ENCODE peak calls at places on chromosomes 12 and 14, in five cellular contexts. L, W, F, M and Z are unnamed samples.
A peak's percentile ranks its signal among the peaks of the same experiment; 100 is the strongest.

GRCh38 chr12:131386781-131387180 is 324.1 kb upstream of the SFSWAP start:
- DNase-seq in L (no peak), W (no peak), F (no peak), M (no peak), Z (no peak)

GRCh38 chr12:52495385-52495784 is 2.3 kb upstream of the KRT6A start:
- DNase-seq in L (peak; percentile 51), W (no peak), F (no peak), M (no peak), Z (no peak)

GRCh38 chr14:104461676-104462443 is 117.7 kb upstream of the C14orf180 start:
- DNase-seq in L (peak; percentile 41), W (no peak), F (no peak), M (no peak), Z (no peak)

GRCh38 chr12:51392556-51393237 is 1.5 kb upstream of the GALNT6 start:
- DNase-seq in L (no peak), W (peak; percentile 38), F (no peak), M (no peak), Z (no peak)

GRCh38 chr12:104276192-104277131 is 27.1 kb upstream of the EID3 start:
- DNase-seq in L (peak; percentile 69), W (no peak), F (no peak), M (no peak), Z (no peak)

GRCh38 chr12:18430425-18431048 is 169.2 kb downstream of the PIK3C2G start:
- DNase-seq in L (no peak), W (no peak), F (peak; percentile 68), M (peak; percentile 71), Z (no peak)

GRCh38 chr12:24054411-24054810 is 104.9 kb upstream of the SOX5 start:
- DNase-seq in L (no peak), W (no peak), F (no peak), M (no peak), Z (no peak)

GRCh38 chr14:33062881-33063280 is 124.2 kb downstream of the NPAS3 start:
- DNase-seq in L (no peak), W (no peak), F (no peak), M (no peak), Z (no peak)

GRCh38 chr14:100065161-100065871 is at the start of gene EVL:
- DNase-seq in L (peak; percentile 87), W (peak; percentile 90), F (peak; percentile 37), M (no peak), Z (no peak)

GRCh38 chr12:85804663-85805062 is 31.5 kb downstream of the RASSF9 start:
- DNase-seq in L (no peak), W (no peak), F (no peak), M (no peak), Z (no peak)

GRCh38 chr12:50986961-50987737 is 34.8 kb downstream of the HIGD1C start:
- DNase-seq in L (no peak), W (peak; percentile 26), F (peak; percentile 64), M (peak; percentile 72), Z (no peak)

GRCh38 chr14:103569436-103569835 is 6.7 kb downstream of the COA8 start:
- DNase-seq in L (no peak), W (no peak), F (no peak), M (no peak), Z (no peak)

GRCh38 chr12:109860961-109861360 is 19.4 kb downstream of the GLTP start:
- DNase-seq in L (no peak), W (no peak), F (no peak), M (no peak), Z (no peak)

GRCh38 chr12:76348079-76348901 is at the start of gene BBS10:
- DNase-seq in L (peak; percentile 94), W (peak; percentile 90), F (peak; percentile 93), M (peak; percentile 91), Z (peak; percentile 77)

GRCh38 chr14:81311816-81312215 is 88.3 kb downstream of the STON2 start:
- DNase-seq in L (no peak), W (no peak), F (no peak), M (no peak), Z (no peak)

GRCh38 chr14:60760648-60761364 is 26.2 kb downstream of the MNAT1 start:
- DNase-seq in L (no peak), W (no peak), F (no peak), M (no peak), Z (no peak)

GRCh38 chr12:113803829-113804140 is 162.3 kb downstream of the RBM19 start:
- DNase-seq in L (no peak), W (no peak), F (no peak), M (no peak), Z (no peak)

GRCh38 chr12:44000309-44000952 is 164.6 kb downstream of the TMEM117 start:
- DNase-seq in L (no peak), W (no peak), F (peak; percentile 31), M (peak; percentile 31), Z (no peak)

GRCh38 chr12:114013601-114014345 is 47.6 kb upstream of the RBM19 start:
- DNase-seq in L (no peak), W (no peak), F (no peak), M (peak; percentile 37), Z (no peak)

GRCh38 chr12:118034429-118035193 is 18.1 kb downstream of the RFC5 start:
- DNase-seq in L (no peak), W (no peak), F (no peak), M (peak; percentile 60), Z (no peak)

GRCh38 chr12:75322464-75322863 is 7.7 kb downstream of the CAPS2 start:
- DNase-seq in L (no peak), W (no peak), F (no peak), M (peak; percentile 89), Z (no peak)

GRCh38 chr14:34699873-34700621 is 14.3 kb downstream of the CFL2 start:
- DNase-seq in L (no peak), W (no peak), F (no peak), M (peak; percentile 93), Z (no peak)

GRCh38 chr12:16515666-16516065 is 90.3 kb downstream of the LMO3 start:
- DNase-seq in L (no peak), W (no peak), F (no peak), M (peak; percentile 66), Z (no peak)

GRCh38 chr12:49880756-49881390 is 22.8 kb downstream of the FAIM2 start:
- DNase-seq in L (no peak), W (no peak), F (no peak), M (no peak), Z (no peak)

GRCh38 chr14:45491914-45492313 is 238.9 kb upstream of the MIS18BP1 start:
- DNase-seq in L (no peak), W (no peak), F (no peak), M (no peak), Z (no peak)

GRCh38 chr14:21990116-21990515 is 316.5 kb upstream of the OR4E1 start:
- DNase-seq in L (no peak), W (no peak), F (no peak), M (no peak), Z (no peak)

GRCh38 chr14:89491701-89492381 is 74.8 kb upstream of the FOXN3 start:
- DNase-seq in L (no peak), W (no peak), F (no peak), M (peak; percentile 78), Z (no peak)
- H3K27me3 ChIP-seq in L (no peaks in the 10 kb centered on the region), W (no peaks in the 10 kb centered on the region), F (no peaks in the 10 kb centered on the region), M (no peaks in the 10 kb centered on the region), Z (no peaks in the 10 kb centered on the region)

GRCh38 chr12:67772276-67773169 is 124.0 kb downstream of the DYRK2 start:
- DNase-seq in L (no peak), W (no peak), F (no peak), M (peak; percentile 76), Z (no peak)
- H3K4me3 ChIP-seq in L (no peak overlapping the region), W (no peak overlapping the region), F (no peak overlapping the region), M (no peak overlapping the region), Z (no peak overlapping the region)

GRCh38 chr12:4114986-4115385 is 158.6 kb upstream of the CCND2 start:
- DNase-seq in L (no peak), W (no peak), F (no peak), M (no peak), Z (no peak)
- H3K4me1 ChIP-seq in L (peaks cover 22% of the 10 kb centered on the region), W (no peaks in the 10 kb centered on the region), F (no peaks in the 10 kb centered on the region), M (peaks cover 17% of the 10 kb centered on the region), Z (peaks cover 34% of the 10 kb centered on the region)

GRCh38 chr12:47995976-47996375 is 8.3 kb downstream of the COL2A1 start:
- DNase-seq in L (no peak), W (no peak), F (peak; percentile 63), M (peak; percentile 76), Z (no peak)
- H3K27me3 ChIP-seq in L (peaks cover 37% of the 10 kb centered on the region), W (no peaks in the 10 kb centered on the region), F (peaks cover 8% of the 10 kb centered on the region), M (peaks cover 77% of the 10 kb centered on the region), Z (peaks cover 6% of the 10 kb centered on the region)

DNA sequence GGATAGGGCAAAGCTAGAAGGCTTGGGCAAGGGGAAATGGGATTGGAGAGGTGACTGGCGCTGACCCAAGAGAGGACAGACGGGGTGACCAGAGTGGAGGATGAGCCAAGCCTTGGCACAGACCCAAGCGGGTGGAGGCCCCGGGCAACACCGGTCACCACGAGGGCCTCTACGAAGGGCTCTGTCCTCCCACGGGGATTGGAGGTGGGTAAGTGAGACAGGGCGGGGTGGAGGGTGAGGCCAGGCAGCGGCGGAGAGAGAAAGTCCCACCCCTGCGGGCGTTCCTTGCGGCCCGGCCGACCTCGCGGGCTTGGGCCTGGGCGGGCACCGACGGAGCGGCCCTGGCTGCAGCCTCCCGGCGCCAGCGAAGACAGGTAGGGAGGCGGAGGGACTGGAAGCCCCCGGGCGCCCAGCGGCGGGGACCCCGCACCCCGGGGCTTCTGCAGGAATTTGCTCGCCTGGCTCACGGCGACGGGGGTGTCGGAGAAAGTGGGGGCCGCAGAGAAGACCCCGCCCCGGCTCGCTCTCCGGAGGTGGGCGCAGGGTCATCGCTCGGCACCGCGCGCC is at the start of gene PAPLN:
- DNase-seq in L (no peak), W (no peak), F (peak; percentile 72), M (no peak), Z (no peak)
- H3K4me3 ChIP-seq in L (peak within 1 kb of the TSS; percentile 64), W (peak within 1 kb of the TSS; percentile 55), F (peak within 1 kb of the TSS; percentile 68), M (no peak within 1 kb of the TSS), Z (peak within 1 kb of the TSS; percentile 25)